ENCODE peak calls at places on chromosomes 12 and 14, in ten cellular contexts. M, Z, C, K, F, Q, U, W, O and V are unnamed samples.

GRCh38 chr14:103329421-103330347 is 4.4 kb upstream of the EIF5 start:
- DNase-seq in M (peak), Z (peak), C (no peak), K (peak), F (no peak), Q (no peak), U (peak), W (peak), O (no peak), V (peak)

GRCh38 chr12:89856431-89856830 is 147.8 kb upstream of the ATP2B1 start:
- DNase-seq in M (no peak), Z (peak), C (peak), K (peak), F (no peak), Q (peak), U (no peak), W (peak), O (no peak), V (no peak)

GRCh38 chr14:92969470-92970232 is 46.7 kb downstream of the CHGA start:
- DNase-seq in M (peak), Z (no peak), C (no peak), K (no peak), F (no peak), Q (no peak), U (no peak), W (no peak), O (no peak), V (no peak)

GRCh38 chr12:91774471-91774921 is 371.1 kb downstream of the BTG1 start:
- DNase-seq in M (no peak), Z (peak), C (peak), K (peak), F (peak), Q (peak), U (no peak), W (no peak), O (no peak), V (peak)

GRCh38 chr12:105561981-105562726 is 231.7 kb downstream of the C12orf75 start:
- DNase-seq in M (no peak), Z (peak), C (peak), K (peak), F (peak), Q (peak), U (peak), W (no peak), O (no peak), V (peak)

GRCh38 chr12:71503579-71504470 is 64.2 kb downstream of the LGR5 start:
- DNase-seq in M (no peak), Z (no peak), C (no peak), K (no peak), F (no peak), Q (no peak), U (no peak), W (peak), O (no peak), V (no peak)

GRCh38 chr14:55354500-55354899 is 57.1 kb downstream of the ATG14 start:
- DNase-seq in M (peak), Z (peak), C (peak), K (peak), F (peak), Q (peak), U (peak), W (peak), O (peak), V (peak)

GRCh38 chr14:96090441-96091148 is 51.4 kb downstream of the C14orf132 start:
- DNase-seq in M (no peak), Z (peak), C (peak), K (peak), F (peak), Q (peak), U (peak), W (no peak), O (no peak), V (no peak)

GRCh38 chr14:46259536-46259935 is 392.0 kb downstream of the RPL10L start:
- DNase-seq in M (peak), Z (no peak), C (no peak), K (peak), F (no peak), Q (peak), U (no peak), W (no peak), O (no peak), V (no peak)

GRCh38 chr12:27732281-27732680 is 21.6 kb downstream of the MRPS35 start:
- DNase-seq in M (peak), Z (peak), C (peak), K (peak), F (no peak), Q (peak), U (no peak), W (peak), O (no peak), V (peak)

GRCh38 chr12:15754233-15754632 is 35.0 kb downstream of the EPS8 start:
- DNase-seq in M (no peak), Z (peak), C (no peak), K (peak), F (no peak), Q (no peak), U (no peak), W (no peak), O (no peak), V (no peak)

GRCh38 chr14:93086441-93087055 is 29.2 kb downstream of the ITPK1 start:
- DNase-seq in M (peak), Z (no peak), C (peak), K (no peak), F (no peak), Q (no peak), U (no peak), W (no peak), O (no peak), V (no peak)

GRCh38 chr12:64610660-64611429 is 550 bp downstream of the RASSF3 start:
- DNase-seq in M (no peak), Z (peak), C (peak), K (peak), F (no peak), Q (peak), U (peak), W (peak), O (peak), V (peak)

GRCh38 chr12:2396448-2396871 is 343.7 kb downstream of the CACNA1C start:
- DNase-seq in M (no peak), Z (peak), C (no peak), K (peak), F (no peak), Q (no peak), U (no peak), W (no peak), O (no peak), V (no peak)

GRCh38 chr12:117052386-117053049 is 46.7 kb downstream of the TESC start:
- DNase-seq in M (no peak), Z (no peak), C (no peak), K (no peak), F (no peak), Q (no peak), U (no peak), W (no peak), O (no peak), V (no peak)

GRCh38 chr12:64733857-64734256 is 25.3 kb downstream of the GNS start:
- DNase-seq in M (peak), Z (no peak), C (peak), K (peak), F (no peak), Q (peak), U (no peak), W (no peak), O (no peak), V (peak)

GRCh38 chr14:75497191-75497590 is 25.1 kb upstream of the BATF start:
- DNase-seq in M (no peak), Z (no peak), C (no peak), K (no peak), F (no peak), Q (no peak), U (no peak), W (no peak), O (no peak), V (no peak)

GRCh38 chr14:56720703-56721426 is 89.4 kb downstream of the OTX2 start:
- DNase-seq in M (no peak), Z (no peak), C (no peak), K (no peak), F (no peak), Q (no peak), U (no peak), W (no peak), O (no peak), V (no peak)

GRCh38 chr12:93358058-93358457 is 19.7 kb upstream of the NUDT4 start:
- DNase-seq in M (no peak), Z (no peak), C (no peak), K (no peak), F (no peak), Q (no peak), U (no peak), W (no peak), O (no peak), V (no peak)

GRCh38 chr14:32121536-32121935 is 44.4 kb downstream of the ARHGAP5 start:
- DNase-seq in M (no peak), Z (peak), C (no peak), K (no peak), F (no peak), Q (no peak), U (no peak), W (no peak), O (no peak), V (no peak)

GRCh38 chr14:99777956-99778355 is 15.3 kb upstream of the EML1 start:
- DNase-seq in M (no peak), Z (peak), C (no peak), K (no peak), F (no peak), Q (no peak), U (no peak), W (no peak), O (no peak), V (no peak)

GRCh38 chr12:126469211-126469610 is 1404.0 kb downstream of the AACS start:
- DNase-seq in M (no peak), Z (no peak), C (no peak), K (no peak), F (no peak), Q (no peak), U (no peak), W (no peak), O (no peak), V (no peak)

GRCh38 chr12:112184056-112184887 is 58.9 kb downstream of the TRAFD1 start:
- DNase-seq in M (no peak), Z (no peak), C (no peak), K (no peak), F (no peak), Q (no peak), U (no peak), W (no peak), O (no peak), V (no peak)

GRCh38 chr14:63435838-63436237 is 107.3 kb downstream of the PPP2R5E start:
- DNase-seq in M (no peak), Z (peak), C (no peak), K (peak), F (peak), Q (no peak), U (peak), W (peak), O (no peak), V (peak)

GRCh38 chr14:44649056-44649455 is 142.0 kb upstream of the FSCB start:
- DNase-seq in M (no peak), Z (no peak), C (no peak), K (no peak), F (no peak), Q (no peak), U (no peak), W (no peak), O (no peak), V (no peak)

GRCh38 chr12:111570090-111570961 is 28.8 kb downstream of the ATXN2 start:
- DNase-seq in M (peak), Z (peak), C (peak), K (peak), F (peak), Q (peak), U (no peak), W (no peak), O (no peak), V (peak)

GRCh38 chr14:80637726-80638619 is 303.6 kb downstream of the CEP128 start:
- DNase-seq in M (no peak), Z (no peak), C (peak), K (peak), F (no peak), Q (peak), U (no peak), W (no peak), O (no peak), V (no peak)

GRCh38 chr12:109708939-109709338 is 4.7 kb upstream of the FAM222A start:
- DNase-seq in M (no peak), Z (no peak), C (no peak), K (no peak), F (no peak), Q (no peak), U (no peak), W (no peak), O (no peak), V (no peak)

GRCh38 chr14:69363055-69363454 is 35.0 kb downstream of the ERH start:
- DNase-seq in M (peak), Z (peak), C (no peak), K (peak), F (peak), Q (no peak), U (no peak), W (no peak), O (no peak), V (no peak)

GRCh38 chr14:84465890-84466289 is 1064.1 kb upstream of the FLRT2 start:
- DNase-seq in M (no peak), Z (no peak), C (no peak), K (no peak), F (no peak), Q (peak), U (no peak), W (no peak), O (no peak), V (no peak)

GRCh38 chr12:69000540-69001243 is 67.7 kb upstream of the CPM start:
- DNase-seq in M (no peak), Z (no peak), C (peak), K (peak), F (no peak), Q (no peak), U (no peak), W (no peak), O (no peak), V (no peak)

GRCh38 chr14:34667007-34667406 is 37.1 kb upstream of the SNX6 start:
- DNase-seq in M (no peak), Z (no peak), C (no peak), K (no peak), F (no peak), Q (no peak), U (no peak), W (no peak), O (no peak), V (no peak)